ENCODE peak calls at places on chromosomes 4 and X, in four cellular contexts. L is hepatocyte, K is fibroblast of mammary gland, B is coronary artery. O is an unnamed sample.
A peak's percentile ranks its signal among the peaks of the same experiment; 100 is the strongest.

GRCh38 chr4:3634281-3635089 is 102.3 kb upstream of the LRPAP1 start:
- DNase-seq in L (no peak), K (no peak), B (no peak), O (no peak)

GRCh38 chr4:18021470-18021719 is 160 bp downstream of the LCORL start:
- DNase-seq in L (no peak), K (no peak), B (peak; percentile 76), O (no peak)

GRCh38 chrX:119145241-119145653 is 17.6 kb upstream of the KIAA1210 start:
- DNase-seq in L (peak; percentile 26), K (peak; percentile 37), B (no peak), O (no peak)

GRCh38 chr4:3304831-3305609 is 12.2 kb downstream of the RGS12 start:
- DNase-seq in L (peak; percentile 40), K (peak; percentile 48), B (peak; percentile 74), O (no peak)

GRCh38 chrX:7996414-7996813 is 69.2 kb upstream of the PNPLA4 start:
- DNase-seq in L (peak; percentile 36), K (peak; percentile 54), B (no peak), O (no peak)

GRCh38 chr4:53693408-53693807 is 102.1 kb upstream of the LNX1 start:
- DNase-seq in L (no peak), K (no peak), B (no peak), O (no peak)

GRCh38 chr4:47838445-47838844 is 578 bp upstream of the CORIN start:
- DNase-seq in L (no peak), K (no peak), B (no peak), O (no peak)

GRCh38 chr4:56400560-56400959 is 13.3 kb upstream of the AASDH start:
- DNase-seq in L (no peak), K (no peak), B (no peak), O (no peak)

GRCh38 chrX:54172455-54172854 is 10.6 kb downstream of the FAM120C start:
- DNase-seq in L (no peak), K (no peak), B (no peak), O (no peak)

GRCh38 chrX:9318213-9318612 is 146.6 kb upstream of the TBL1X start:
- DNase-seq in L (no peak), K (no peak), B (no peak), O (no peak)

GRCh38 chr4:112817933-112818921 is 181.3 kb downstream of the LARP7 start:
- DNase-seq in L (peak; percentile 88), K (peak; percentile 94), B (peak; percentile 82), O (no peak)

GRCh38 chr4:162457071-162457865 is 293.5 kb upstream of the FSTL5 start:
- DNase-seq in L (no peak), K (no peak), B (no peak), O (no peak)

GRCh38 chr4:145389566-145389965 is 92.1 kb upstream of the SMAD1 start:
- DNase-seq in L (no peak), K (no peak), B (no peak), O (no peak)

GRCh38 chrX:439236-439635 is 52.5 kb upstream of the PPP2R3B start:
- DNase-seq in L (no peak), K (no peak), B (no peak), O (no peak)

GRCh38 chr4:56701156-56701471 is 20.0 kb upstream of the HOPX start:
- DNase-seq in L (no peak), K (no peak), B (no peak), O (no peak)

GRCh38 chr4:139740531-139741041 is 75.0 kb downstream of the MGST2 start:
- DNase-seq in L (peak; percentile 83), K (peak; percentile 95), B (peak; percentile 87), O (no peak)

GRCh38 chr4:135508006-135508714 is 1306.6 kb upstream of the PABPC4L start:
- DNase-seq in L (no peak), K (peak; percentile 79), B (no peak), O (no peak)

GRCh38 chrX:107601759-107602158 is 26.6 kb upstream of the PRPS1 start:
- DNase-seq in L (no peak), K (no peak), B (no peak), O (no peak)

GRCh38 chrX:8688776-8689175 is 43.2 kb downstream of the ANOS1 start:
- DNase-seq in L (no peak), K (no peak), B (no peak), O (no peak)

GRCh38 chr4:169121920-169122319 is 111.9 kb upstream of the CBR4 start:
- DNase-seq in L (no peak), K (no peak), B (no peak), O (no peak)

GRCh38 chr4:118035309-118035708 is 1.0 kb downstream of the NDST3 start:
- DNase-seq in L (no peak), K (no peak), B (no peak), O (no peak)

GRCh38 chr4:118036336-118036735 is 2.0 kb downstream of the NDST3 start:
- DNase-seq in L (no peak), K (no peak), B (no peak), O (no peak)

GRCh38 chr4:118032691-118033090 is 1.6 kb upstream of the NDST3 start:
- DNase-seq in L (peak; percentile 16), K (peak; percentile 10), B (no peak), O (no peak)

GRCh38 chr4:118033148-118034060 is 882 bp upstream of the NDST3 start:
- DNase-seq in L (peak; percentile 67), K (peak; percentile 21), B (no peak), O (peak; percentile 74)

GRCh38 chr4:118034061-118034785 is at the start of gene NDST3:
- DNase-seq in L (peak; percentile 79), K (peak; percentile 47), B (no peak), O (no peak)
- TF ChIP-seq CTCF in L (peak; percentile 66), K (peak; percentile 28), B (no peak), O (peak; percentile 79)

DNA sequence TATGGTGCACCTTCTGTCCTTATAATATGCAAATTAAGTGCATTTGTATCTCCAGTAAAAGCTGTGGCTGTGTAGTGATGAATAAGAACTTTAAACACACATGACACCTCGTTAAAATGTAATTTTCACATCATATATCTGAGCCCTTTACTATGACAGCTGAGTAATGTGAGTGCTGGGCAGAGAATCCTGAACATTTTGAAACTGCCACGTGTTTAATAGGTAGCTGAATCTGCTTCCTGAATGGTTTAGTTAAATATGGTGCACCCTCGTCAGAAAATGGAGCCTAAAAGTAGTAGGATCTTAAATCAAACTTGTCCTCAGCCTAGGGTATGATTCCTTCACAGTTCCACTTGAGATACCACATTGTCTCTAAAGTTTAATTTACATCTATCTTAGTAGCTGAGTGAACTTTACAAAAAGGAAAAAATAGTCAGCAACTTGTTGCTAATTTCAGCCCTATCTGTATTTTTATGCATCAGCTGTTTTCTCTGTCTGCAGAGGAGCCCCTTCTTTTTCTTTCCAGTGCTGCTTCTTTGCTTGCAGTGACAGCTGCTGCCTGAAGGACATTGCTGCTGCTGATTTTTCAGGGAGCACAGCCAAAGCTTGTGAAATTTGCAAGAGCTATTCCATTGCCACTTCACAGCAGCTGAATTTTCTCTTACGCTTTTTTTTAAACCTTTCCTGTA is 541.0 kb downstream of the ADGRL3 start:
- DNase-seq in L (peak; percentile 17), K (no peak), B (no peak), O (no peak)
- TF ChIP-seq CTCF in L (peak; percentile 15), K (no peak), B (no peak), O (peak; percentile 43)

DNA sequence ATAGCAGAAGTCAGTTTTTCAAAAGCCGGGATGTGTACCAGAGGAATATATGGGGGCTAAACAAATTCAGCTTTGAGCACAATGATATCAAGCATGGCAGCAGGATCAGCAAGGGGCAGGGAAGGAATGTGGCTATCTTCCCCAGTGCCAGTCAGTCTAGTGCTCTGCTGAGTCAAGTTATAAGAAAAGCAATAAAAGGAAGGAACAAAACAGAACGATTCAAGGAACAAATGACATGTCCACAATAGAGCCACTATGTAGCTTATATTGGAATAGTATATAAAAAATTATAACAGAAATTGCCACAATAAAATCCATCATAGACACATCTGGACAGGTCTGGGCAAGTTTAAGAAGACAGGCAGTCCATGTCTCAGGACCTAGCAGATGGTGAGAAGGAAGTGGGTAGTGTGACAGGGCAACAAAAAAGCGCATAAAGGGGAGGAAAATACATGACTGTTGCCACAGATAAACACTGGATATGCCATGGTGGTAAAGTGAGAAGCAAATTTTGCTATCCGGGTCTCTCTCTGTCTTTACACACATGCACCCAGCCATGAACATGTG is 518.2 kb upstream of the HTR2C start:
- DNase-seq in L (no peak), K (no peak), B (no peak), O (no peak)
- TF ChIP-seq CTCF in L (no peak), K (no peak), B (no peak), O (no peak)

DNA sequence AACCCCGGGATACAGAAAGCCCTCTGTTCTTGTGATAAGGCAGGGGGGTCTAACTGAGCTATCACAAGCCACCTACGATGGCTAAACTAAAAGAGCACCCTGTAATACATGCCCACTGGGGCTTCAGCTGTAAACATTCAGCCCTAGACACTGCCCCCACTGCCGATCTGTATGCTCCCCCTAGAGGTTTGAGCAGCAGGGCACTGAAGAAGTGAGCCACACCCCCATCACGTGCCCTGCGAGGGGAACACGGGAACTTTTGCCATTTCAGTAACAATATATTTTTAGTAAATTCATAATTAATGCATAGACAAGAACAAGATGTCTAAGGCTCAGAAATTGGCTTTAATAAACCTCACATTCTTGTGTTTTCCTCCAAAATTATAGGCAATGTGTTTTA is 235.2 kb upstream of the SFRP2 start:
- DNase-seq in L (no peak), K (no peak), B (no peak), O (no peak)
- TF ChIP-seq CTCF in L (peak; percentile 11), K (peak; percentile 9), B (no peak), O (no peak)

DNA sequence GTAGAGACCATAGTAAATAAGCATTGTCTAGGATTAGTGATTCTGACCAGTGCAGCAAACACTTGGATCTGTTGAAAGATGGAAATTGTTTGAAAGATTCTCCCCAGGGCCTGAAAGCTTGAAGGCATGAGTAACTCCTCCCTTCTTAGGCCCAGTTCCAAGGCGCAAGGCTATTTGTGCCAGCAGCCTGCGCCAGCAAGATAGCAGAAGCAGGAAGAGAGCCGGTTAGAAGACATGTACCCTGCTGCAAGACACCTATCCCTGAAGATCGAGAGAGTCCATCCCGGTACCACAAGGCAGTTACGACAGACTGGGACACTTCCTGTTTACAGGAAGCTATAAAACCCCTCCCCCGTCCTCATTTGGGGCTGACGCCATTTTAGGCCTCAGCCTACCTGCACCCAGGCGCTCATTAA is 72.4 kb upstream of the JADE1 start:
- DNase-seq in L (no peak), K (peak; percentile 11), B (no peak), O (no peak)
- TF ChIP-seq CTCF in L (no peak), K (no peak), B (no peak), O (no peak)

O was measured in type B pancreatic cell.